ENCODE peak calls at places on chromosomes 13 and 19, in five cellular contexts. I is stimulated activated CD8-positive, alpha-beta memory T cell treated with anti-CD3 and anti-CD28 coated beads, Interleukin-4, amount 100 ng/mL, for 1 hour; X is NCI-H2081 treated with DMSO at 0.1 percent for 48 hours; P is RWPE1; O is activated T-helper 2 cell treated with anti-CD3 and anti-CD28 coated beads, Interferon-gamma antibody, Interleukin-2, Interleukin-4, amounts not matched to agents 10 μg/mL and 5 μg/mL and 100 μg/mL, durations not matched to agents 14 hours and 24 hours and 36 hours. Q is an unnamed sample.

GRCh38 chr13:38415233-38415632 is 65.6 kb downstream of the UFM1 start:
- DNase-seq in I (no peak), X (no peak), P (no peak), O (no peak), Q (no peak)

GRCh38 chr13:113562866-113563265 is 21.7 kb upstream of the TFDP1 start:
- DNase-seq in I (no peak), X (no peak), P (no peak), O (no peak), Q (no peak)

GRCh38 chr13:84413016-84413415 is 530.7 kb upstream of the SLITRK1 start:
- DNase-seq in I (no peak), X (no peak), P (no peak), O (no peak), Q (no peak)

GRCh38 chr13:79456051-79456450 is 24.9 kb upstream of the NDFIP2 start:
- DNase-seq in I (no peak), X (no peak), P (no peak), O (no peak), Q (no peak)

GRCh38 chr13:51396352-51396751 is 56.5 kb downstream of the INTS6 start:
- DNase-seq in I (no peak), X (no peak), P (no peak), O (no peak), Q (no peak)

GRCh38 chr13:26401578-26402021 is 147.7 kb downstream of the CDK8 start:
- DNase-seq in I (no peak), X (no peak), P (no peak), O (no peak), Q (no peak)

GRCh38 chr13:34044041-34044440 is 226.1 kb downstream of the RFC3 start:
- DNase-seq in I (no peak), X (no peak), P (no peak), O (no peak), Q (no peak)

GRCh38 chr19:53883741-53884140 is 1.7 kb downstream of the PRKCG start:
- DNase-seq in I (no peak), X (no peak), P (no peak), O (no peak), Q (no peak)

GRCh38 chr19:16035601-16036297 is 40.5 kb upstream of the TPM4 start:
- DNase-seq in I (no peak), X (no peak), P (no peak), O (no peak), Q (no peak)

GRCh38 chr19:17049711-17050280 is 23.2 kb upstream of the CPAMD8 start:
- DNase-seq in I (no peak), X (no peak), P (peak), O (no peak), Q (peak)

GRCh38 chr13:93794197-93794885 is 567.7 kb downstream of the GPC6 start:
- DNase-seq in I (no peak), X (no peak), P (no peak), O (peak), Q (no peak)

GRCh38 chr19:51550848-51551672 is 19.6 kb upstream of the SIGLEC6 start:
- DNase-seq in I (no peak), X (no peak), P (no peak), O (no peak), Q (no peak)

Q was measured in HTR-8/SVneo.